ENCODE peak calls at places on chromosomes 5 and 9, in ten cellular contexts. A is GM04503; U is NCI-H1930; B is NCI-H146; V is cardiac fibroblast; J is stimulated activated CD4-positive, alpha-beta T cell treated with anti-CD3 and anti-CD28 coated beads, Interleukin-1b, Interleukin-23, amount 100 ng/mL, for 48 hours; D is cardiac muscle cell; M is GM12865; Z is ureter; R is nucleus accumbens. T is an unnamed sample.

GRCh38 chr5:72959257-72959656 is 3.4 kb downstream of the FCHO2 start:
- DNase-seq in Z (no peak), M (no peak), J (no peak), A (no peak), R (no peak), V (no peak), U (no peak), D (no peak), B (no peak), T (no peak)

GRCh38 chr9:135718616-135719015 is 16.6 kb downstream of the KCNT1 start:
- DNase-seq in B (no peak), M (no peak), R (no peak), Z (no peak), V (peak; percentile 24), D (no peak), U (no peak), J (no peak), A (no peak), T (peak; percentile 47)

GRCh38 chr5:60355181-60355580 is 344.8 kb downstream of the DEPDC1B start:
- DNase-seq in Z (no peak), R (no peak), M (no peak), D (no peak), U (no peak), B (no peak), A (no peak), V (no peak), J (no peak), T (no peak)

GRCh38 chr5:154015071-154015693 is 23.5 kb downstream of the FAM114A2 start:
- DNase-seq in B (no peak), Z (no peak), D (no peak), A (no peak), U (no peak), R (no peak), V (no peak), M (no peak), J (no peak), T (no peak)

GRCh38 chr9:85522459-85523092 is 219.2 kb downstream of the AGTPBP1 start:
- DNase-seq in R (no peak), J (peak; percentile 23), D (peak; percentile 35), U (no peak), M (peak; percentile 32), V (peak; percentile 64), A (no peak), Z (no peak), B (peak; percentile 57), T (peak; percentile 36)

GRCh38 chr5:65108786-65109743 is 340.3 kb downstream of the CWC27 start:
- DNase-seq in J (no peak), A (no peak), U (no peak), V (no peak), D (no peak), Z (no peak), R (no peak), B (no peak), M (no peak), T (peak; percentile 23)

GRCh38 chr9:38338359-38339014 is 54.0 kb upstream of the ALDH1B1 start:
- DNase-seq in U (no peak), J (no peak), R (no peak), Z (peak; percentile 5), D (no peak), A (no peak), V (no peak), M (no peak), B (no peak), T (no peak)

GRCh38 chr5:142699105-142699720 is 13.3 kb upstream of the FGF1 start:
- DNase-seq in U (peak; percentile 44), B (peak; percentile 53), J (peak; percentile 79), Z (peak; percentile 92), R (peak; percentile 67), M (peak; percentile 71), D (peak; percentile 89), A (no peak), V (peak; percentile 90), T (peak; percentile 92)

GRCh38 chr5:56440871-56441740 is 208.0 kb upstream of the ANKRD55 start:
- DNase-seq in M (no peak), J (no peak), Z (no peak), V (peak; percentile 88), D (no peak), R (no peak), B (peak; percentile 35), A (peak; percentile 92), U (no peak), T (no peak)

GRCh38 chr5:97009212-97009898 is 73.5 kb downstream of the LNPEP start:
- DNase-seq in V (peak; percentile 44), Z (no peak), M (peak; percentile 42), B (no peak), D (peak; percentile 4), R (no peak), J (no peak), U (no peak), A (no peak), T (peak; percentile 8)

GRCh38 chr9:70408393-70409040 is 5.9 kb downstream of the KLF9 start:
- DNase-seq in B (no peak), R (no peak), V (peak; percentile 52), U (no peak), D (no peak), Z (no peak), J (no peak), M (no peak), A (no peak), T (no peak)

GRCh38 chr5:123455095-123455494 is 31.9 kb upstream of the CEP120 start:
- DNase-seq in V (no peak), Z (no peak), J (no peak), M (peak; percentile 34), B (no peak), U (no peak), A (no peak), D (peak; percentile 53), R (no peak), T (no peak)

GRCh38 chr9:69204869-69205268 is 30.8 kb downstream of the TJP2 start:
- DNase-seq in R (peak; percentile 58), U (no peak), B (no peak), M (no peak), V (peak; percentile 73), A (no peak), Z (no peak), D (no peak), J (no peak), T (no peak)

GRCh38 chr5:123599171-123599570 is 87.2 kb downstream of the CSNK1G3 start:
- DNase-seq in M (no peak), J (no peak), Z (no peak), A (no peak), U (no peak), D (no peak), R (no peak), B (no peak), V (peak; percentile 36), T (no peak)

GRCh38 chr5:98999631-99000030 is 70.8 kb upstream of the CHD1 start:
- DNase-seq in R (no peak), U (no peak), B (no peak), M (no peak), D (no peak), Z (no peak), A (no peak), V (peak; percentile 20), J (no peak), T (no peak)

GRCh38 chr5:175696139-175696854 is 38.4 kb downstream of the HRH2 start:
- DNase-seq in V (peak; percentile 37), U (no peak), J (peak; percentile 87), R (no peak), B (no peak), Z (peak; percentile 67), M (peak; percentile 56), D (peak; percentile 77), A (no peak), T (peak; percentile 90)